ENCODE peak calls at places on chromosome 1, in six cellular contexts. T, F, M, N, D and J are unnamed samples.

GRCh38 chr1:98172578-98172977 is 251.7 kb upstream of the DPYD start:
- DNase-seq in T (no peak), F (no peak), M (no peak), N (no peak), D (no peak), J (no peak)

GRCh38 chr1:60978421-60979357 is 103.7 kb upstream of the NFIA start:
- DNase-seq in T (no peak), F (peak; percentile 28), M (no peak), N (peak; percentile 17), D (no peak), J (peak; percentile 1)

GRCh38 chr1:152870831-152871730 is 7.0 kb upstream of the SMCP start:
- DNase-seq in T (no peak), F (peak; percentile 19), M (no peak), N (peak; percentile 14), D (no peak), J (no peak)

GRCh38 chr1:2840036-2840809 is 38.7 kb upstream of the TTC34 start:
- DNase-seq in T (no peak), F (no peak), M (no peak), N (no peak), D (peak; percentile 39), J (peak; percentile 40)

GRCh38 chr1:46011121-46011695 is 121.2 kb downstream of the PIK3R3 start:
- DNase-seq in T (no peak), F (no peak), M (no peak), N (no peak), D (no peak), J (no peak)

GRCh38 chr1:205340674-205341073 is 16.0 kb downstream of the KLHDC8A start:
- DNase-seq in T (no peak), F (no peak), M (no peak), N (no peak), D (no peak), J (no peak)

GRCh38 chr1:215590779-215591491 is 23.8 kb downstream of the KCTD3 start:
- DNase-seq in T (no peak), F (no peak), M (no peak), N (no peak), D (no peak), J (no peak)

GRCh38 chr1:69569983-69570755 is 2.4 kb downstream of the LRRC7 start:
- DNase-seq in T (no peak), F (no peak), M (no peak), N (no peak), D (no peak), J (no peak)

GRCh38 chr1:178784131-178784536 is 59.1 kb downstream of the RALGPS2 start:
- DNase-seq in T (no peak), F (no peak), M (no peak), N (no peak), D (no peak), J (no peak)

GRCh38 chr1:174789399-174789798 is 210.3 kb upstream of the CACYBP start:
- DNase-seq in T (no peak), F (no peak), M (peak; percentile 33), N (peak; percentile 21), D (no peak), J (no peak)

GRCh38 chr1:99867682-99868081 is 17.5 kb downstream of the AGL start:
- DNase-seq in T (no peak), F (no peak), M (no peak), N (no peak), D (no peak), J (no peak)